ENCODE peak calls at places on chromosome 2, in five cellular contexts. L is cardiac muscle cell, E is heart right ventricle, Z is spleen, F is fibroblast of villous mesenchyme. W is an unnamed sample.

GRCh38 chr2:239882335-239882734 is 142.8 kb downstream of the NDUFA10 start:
- DNase-seq in E (no peak), Z (no peak), L (peak; percentile 36), F (peak; percentile 33), W (no peak)

GRCh38 chr2:216405588-216405987 is 6.7 kb upstream of the SMARCAL1 start:
- DNase-seq in E (no peak), Z (no peak), F (no peak), L (no peak), W (no peak)

GRCh38 chr2:113700186-113700841 is 56.1 kb downstream of the SLC35F5 start:
- DNase-seq in E (peak; percentile 29), Z (peak; percentile 86), L (peak; percentile 51), F (peak; percentile 71), W (no peak)

GRCh38 chr2:143607446-143608110 is 478.4 kb downstream of the ARHGAP15 start:
- DNase-seq in E (no peak), F (peak; percentile 42), Z (no peak), L (peak; percentile 30), W (no peak)

GRCh38 chr2:15169326-15170038 is 391.7 kb downstream of the NBAS start:
- DNase-seq in E (no peak), F (peak; percentile 91), Z (no peak), L (peak; percentile 94), W (peak; percentile 91)

GRCh38 chr2:104849618-104850097 is 4.3 kb upstream of the POU3F3 start:
- DNase-seq in E (peak; percentile 39), F (peak; percentile 52), Z (peak; percentile 80), L (peak; percentile 77), W (peak; percentile 83)

GRCh38 chr2:128780434-128781080 is 461.9 kb upstream of the HS6ST1 start:
- DNase-seq in F (no peak), E (no peak), L (no peak), Z (peak; percentile 40), W (no peak)

GRCh38 chr2:157182834-157183396 is 74.6 kb upstream of the GALNT5 start:
- DNase-seq in L (peak; percentile 89), F (peak; percentile 90), E (no peak), Z (no peak), W (peak; percentile 94)

GRCh38 chr2:53504507-53504906 is 263.1 kb upstream of the CHAC2 start:
- DNase-seq in L (no peak), F (no peak), E (no peak), Z (no peak), W (no peak)

GRCh38 chr2:8676191-8676914 is 5.5 kb upstream of the ID2 start:
- DNase-seq in Z (peak; percentile 87), E (peak; percentile 88), L (peak; percentile 87), F (peak; percentile 65), W (peak; percentile 83)

GRCh38 chr2:42980764-42981416 is 188.5 kb upstream of the HAAO start:
- DNase-seq in L (no peak), Z (peak; percentile 15), F (no peak), E (no peak), W (no peak)

GRCh38 chr2:207640160-207640559 is 15.0 kb upstream of the METTL21A start:
- DNase-seq in E (no peak), F (no peak), Z (no peak), L (no peak), W (no peak)

GRCh38 chr2:30782124-30782523 is 25.1 kb downstream of the CAPN13 start:
- DNase-seq in Z (no peak), F (no peak), E (no peak), L (no peak), W (no peak)

GRCh38 chr2:203669820-203670219 is 36.6 kb upstream of the CD28 start:
- DNase-seq in L (peak; percentile 68), Z (no peak), E (no peak), F (peak; percentile 85), W (peak; percentile 50)

GRCh38 chr2:191128911-191129304 is 21.9 kb downstream of the STAT4 start:
- DNase-seq in Z (no peak), L (no peak), F (no peak), E (no peak), W (no peak)
- H3K4me3 ChIP-seq in Z (no peak overlapping the region), L (no peak overlapping the region), F (no peak overlapping the region), E (no peak overlapping the region), W (no peak overlapping the region)

GRCh38 chr2:136131484-136131960 is 13.6 kb upstream of the CXCR4 start:
- DNase-seq in Z (no peak), L (no peak), E (no peak), F (no peak), W (no peak)
- H3K4me3 ChIP-seq in Z (no peak overlapping the region), L (no peak overlapping the region), E (no peak overlapping the region), F (no peak overlapping the region), W (no peak overlapping the region)

GRCh38 chr2:199738723-199739412 is 112.1 kb downstream of the FTCDNL1 start:
- DNase-seq in Z (no peak), F (peak; percentile 95), E (no peak), L (peak; percentile 82), W (no peak)

GRCh38 chr2:199744260-199744659 is 106.7 kb downstream of the FTCDNL1 start:
- DNase-seq in Z (no peak), E (no peak), F (no peak), L (no peak), W (no peak)

GRCh38 chr2:199739413-199740110 is 111.4 kb downstream of the FTCDNL1 start:
- DNase-seq in F (peak; percentile 76), L (peak; percentile 69), Z (peak; percentile 85), E (peak; percentile 63), W (peak; percentile 57)

GRCh38 chr2:199742884-199743283 is 108.1 kb downstream of the FTCDNL1 start:
- DNase-seq in Z (no peak), L (no peak), E (no peak), F (no peak), W (no peak)

GRCh38 chr2:199740111-199740428 is 110.9 kb downstream of the FTCDNL1 start:
- DNase-seq in L (no peak), E (no peak), F (no peak), Z (no peak), W (no peak)
- H3K4me3 ChIP-seq in L (no peak overlapping the region), E (no peak overlapping the region), F (no peak overlapping the region), Z (no peak overlapping the region), W (no peak overlapping the region)

DNA sequence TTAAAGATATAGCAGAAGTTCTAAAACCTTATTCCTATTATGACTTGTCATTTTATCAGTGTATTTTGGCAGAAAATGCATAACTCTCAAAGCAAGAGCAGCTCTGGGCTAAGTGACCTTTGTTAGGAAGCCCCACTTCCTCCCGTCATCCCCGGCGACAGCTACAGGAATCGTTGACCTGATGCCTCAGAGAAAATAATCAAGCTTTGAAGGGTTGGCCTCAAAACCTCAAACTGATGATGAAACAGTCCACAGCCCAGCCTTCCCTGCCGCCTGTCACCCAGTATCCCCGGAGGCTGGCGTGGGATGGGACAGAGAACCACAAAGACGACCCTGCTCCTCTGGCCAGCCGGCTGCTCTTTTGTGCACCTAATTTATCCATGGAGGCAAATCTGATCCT is 65.3 kb downstream of the KCNF1 start:
- DNase-seq in Z (peak; percentile 56), F (no peak), L (peak; percentile 18), E (no peak), W (no peak)
- H3K4me3 ChIP-seq in Z (no peak overlapping the region), F (no peak overlapping the region), L (no peak overlapping the region), E (no peak overlapping the region), W (no peak overlapping the region)

GRCh38 chr2:62209427-62209991 is 13.6 kb downstream of the B3GNT2 start:
- DNase-seq in L (no peak), F (no peak), Z (no peak), E (no peak), W (no peak)

GRCh38 chr2:62207480-62207879 is 11.6 kb downstream of the B3GNT2 start:
- DNase-seq in Z (no peak), F (no peak), L (no peak), E (no peak), W (no peak)

GRCh38 chr2:62208082-62208757 is 12.3 kb downstream of the B3GNT2 start:
- DNase-seq in E (no peak), F (peak; percentile 49), Z (no peak), L (no peak), W (no peak)

GRCh38 chr2:62206024-62206423 is 10.1 kb downstream of the B3GNT2 start:
- DNase-seq in L (no peak), F (no peak), Z (no peak), E (no peak), W (no peak)

GRCh38 chr2:62208758-62209114 is 12.8 kb downstream of the B3GNT2 start:
- DNase-seq in L (no peak), Z (no peak), F (no peak), E (no peak), W (no peak)
- H3K4me3 ChIP-seq in L (no peak overlapping the region), Z (no peak overlapping the region), F (no peak overlapping the region), E (no peak overlapping the region), W (no peak overlapping the region)

DNA sequence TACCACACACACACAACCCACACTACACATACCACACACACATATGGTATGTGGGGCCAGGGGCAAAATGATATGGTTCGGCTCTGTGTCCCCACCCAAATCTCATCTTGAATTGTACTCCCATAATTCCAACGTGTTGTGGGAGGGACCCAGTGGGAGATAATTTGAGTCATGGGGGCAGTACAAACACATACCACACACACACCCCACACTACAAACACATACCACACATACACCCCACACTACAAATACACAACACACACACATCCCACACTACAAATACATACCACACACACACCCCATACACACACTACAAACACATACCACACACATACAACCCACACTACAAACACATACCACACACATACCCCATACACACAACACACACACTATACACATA is 117.8 kb downstream of the TTC32 start:
- DNase-seq in F (no peak), Z (no peak), L (no peak), E (no peak), W (no peak)
- H3K4me3 ChIP-seq in F (no peak overlapping the region), Z (no peak overlapping the region), L (no peak overlapping the region), E (no peak overlapping the region), W (no peak overlapping the region)

GRCh38 chr2:213149949-213150314 is 1.5 kb downstream of the IKZF2 start:
- DNase-seq in E (no peak), Z (no peak), L (no peak), F (no peak), W (no peak)
- H3K4me3 ChIP-seq in E (peak overlapping the region; percentile 83), Z (peak overlapping the region; percentile 68), L (peak overlapping the region; percentile 93), F (peak overlapping the region; percentile 58), W (peak overlapping the region; percentile 79)

GRCh38 chr2:55926974-55927373 is 3.4 kb upstream of the EFEMP1 start:
- DNase-seq in F (no peak), Z (no peak), E (no peak), L (no peak), W (no peak)

GRCh38 chr2:55922488-55922887 is 1.1 kb downstream of the EFEMP1 start:
- DNase-seq in Z (no peak), L (peak; percentile 74), E (no peak), F (peak; percentile 40), W (peak; percentile 50)

GRCh38 chr2:55923978-55924325 is 370 bp upstream of the EFEMP1 start:
- DNase-seq in L (no peak), E (no peak), F (no peak), Z (no peak), W (no peak)

GRCh38 chr2:55926246-55926645 is 2.7 kb upstream of the EFEMP1 start:
- DNase-seq in E (no peak), F (no peak), L (no peak), Z (no peak), W (no peak)

GRCh38 chr2:55923091-55923977 is at the start of gene EFEMP1:
- DNase-seq in E (peak; percentile 64), Z (peak; percentile 73), F (peak; percentile 61), L (peak; percentile 87), W (peak; percentile 62)
- H3K4me3 ChIP-seq in E (peak within 1 kb of the TSS; percentile 70), Z (peak within 1 kb of the TSS; percentile 48), F (peak within 1 kb of the TSS; percentile 83), L (peak within 1 kb of the TSS; percentile 41), W (peak within 1 kb of the TSS; percentile 73)

GRCh38 chr2:219551412-219551811 is 7.6 kb downstream of the TMEM198 start:
- DNase-seq in L (peak; percentile 55), Z (peak; percentile 81), E (no peak), F (peak; percentile 49), W (peak; percentile 23)
- H3K4me3 ChIP-seq in L (no peak overlapping the region), Z (peak overlapping the region; percentile 60), E (no peak overlapping the region), F (peak overlapping the region; percentile 68), W (peak overlapping the region; percentile 44)